ENCODE peak calls at places on chromosomes 16 and 17, in nine cellular contexts. One of them, this sample, is unnamed.

GRCh38 chr17:56808503-56808902 is 25.2 kb downstream of the C17orf67 start:
- DNase-seq in activated naive CD8-positive, alpha-beta T cell treated with anti-CD3 and anti-CD28 coated beads for 36 hours: no peak
- DNase-seq in cardiac muscle cell: no peak
- DNase-seq in cardiac fibroblast: no peak
- DNase-seq in SK-N-DZ: no peak
- DNase-seq in type B pancreatic cell: no peak
- DNase-seq in ELF-1: no peak
- DNase-seq in NT2/D1: no peak
- DNase-seq in CD8-positive, alpha-beta T cell: no peak
- DNase-seq in this sample: no peak

GRCh38 chr16:1070084-1070987 is 2.2 kb upstream of the SSTR5 start:
- DNase-seq in activated naive CD8-positive, alpha-beta T cell treated with anti-CD3 and anti-CD28 coated beads for 36 hours: no peak
- DNase-seq in cardiac fibroblast: no peak
- DNase-seq in cardiac muscle cell: no peak
- DNase-seq in NT2/D1: no peak
- DNase-seq in CD8-positive, alpha-beta T cell: no peak
- DNase-seq in SK-N-DZ: no peak
- DNase-seq in type B pancreatic cell: no peak
- DNase-seq in ELF-1: no peak
- DNase-seq in this sample: no peak

GRCh38 chr17:29394761-29395160 is 4.6 kb downstream of the TAOK1 start:
- DNase-seq in activated naive CD8-positive, alpha-beta T cell treated with anti-CD3 and anti-CD28 coated beads for 36 hours: no peak
- DNase-seq in CD8-positive, alpha-beta T cell: no peak
- DNase-seq in cardiac fibroblast: no peak
- DNase-seq in type B pancreatic cell: no peak
- DNase-seq in SK-N-DZ: no peak
- DNase-seq in NT2/D1: no peak
- DNase-seq in ELF-1: no peak
- DNase-seq in cardiac muscle cell: no peak
- DNase-seq in this sample: no peak

GRCh38 chr17:50956750-50957523 is 90.8 kb upstream of the TOB1 start:
- DNase-seq in cardiac fibroblast: peak; percentile 67
- DNase-seq in ELF-1: peak; percentile 91
- DNase-seq in CD8-positive, alpha-beta T cell: peak; percentile 71
- DNase-seq in cardiac muscle cell: peak; percentile 79
- DNase-seq in SK-N-DZ: peak; percentile 70
- DNase-seq in NT2/D1: peak; percentile 33
- DNase-seq in type B pancreatic cell: no peak
- DNase-seq in activated naive CD8-positive, alpha-beta T cell treated with anti-CD3 and anti-CD28 coated beads for 36 hours: peak; percentile 60
- DNase-seq in this sample: peak; percentile 50

GRCh38 chr16:31344712-31345111 is 10.3 kb upstream of the ITGAX start:
- DNase-seq in cardiac fibroblast: no peak
- DNase-seq in ELF-1: no peak
- DNase-seq in NT2/D1: no peak
- DNase-seq in SK-N-DZ: no peak
- DNase-seq in CD8-positive, alpha-beta T cell: no peak
- DNase-seq in activated naive CD8-positive, alpha-beta T cell treated with anti-CD3 and anti-CD28 coated beads for 36 hours: no peak
- DNase-seq in type B pancreatic cell: no peak
- DNase-seq in cardiac muscle cell: no peak
- DNase-seq in this sample: no peak

GRCh38 chr17:45852535-45853297 is 8.0 kb downstream of the SPPL2C start:
- DNase-seq in cardiac muscle cell: peak; percentile 78
- DNase-seq in SK-N-DZ: peak; percentile 64
- DNase-seq in CD8-positive, alpha-beta T cell: peak; percentile 61
- DNase-seq in NT2/D1: peak; percentile 28
- DNase-seq in ELF-1: peak; percentile 51
- DNase-seq in cardiac fibroblast: peak; percentile 68
- DNase-seq in activated naive CD8-positive, alpha-beta T cell treated with anti-CD3 and anti-CD28 coated beads for 36 hours: peak; percentile 48
- DNase-seq in type B pancreatic cell: no peak
- DNase-seq in this sample: no peak

GRCh38 chr17:40124279-40125141 is 2.7 kb downstream of the MSL1 start:
- DNase-seq in cardiac fibroblast: peak; percentile 57
- DNase-seq in SK-N-DZ: no peak
- DNase-seq in cardiac muscle cell: peak; percentile 35
- DNase-seq in NT2/D1: no peak
- DNase-seq in activated naive CD8-positive, alpha-beta T cell treated with anti-CD3 and anti-CD28 coated beads for 36 hours: no peak
- DNase-seq in ELF-1: no peak
- DNase-seq in CD8-positive, alpha-beta T cell: no peak
- DNase-seq in type B pancreatic cell: no peak
- DNase-seq in this sample: no peak

GRCh38 chr17:65485388-65486299 is 75.8 kb downstream of the AXIN2 start:
- DNase-seq in ELF-1: no peak
- DNase-seq in cardiac fibroblast: peak; percentile 85
- DNase-seq in type B pancreatic cell: no peak
- DNase-seq in NT2/D1: no peak
- DNase-seq in activated naive CD8-positive, alpha-beta T cell treated with anti-CD3 and anti-CD28 coated beads for 36 hours: no peak
- DNase-seq in SK-N-DZ: no peak
- DNase-seq in CD8-positive, alpha-beta T cell: no peak
- DNase-seq in cardiac muscle cell: no peak
- DNase-seq in this sample: no peak

GRCh38 chr16:89265647-89266046 is 48.1 kb downstream of the ZNF778 start:
- DNase-seq in NT2/D1: no peak
- DNase-seq in activated naive CD8-positive, alpha-beta T cell treated with anti-CD3 and anti-CD28 coated beads for 36 hours: no peak
- DNase-seq in type B pancreatic cell: no peak
- DNase-seq in CD8-positive, alpha-beta T cell: no peak
- DNase-seq in cardiac fibroblast: no peak
- DNase-seq in SK-N-DZ: no peak
- DNase-seq in ELF-1: no peak
- DNase-seq in cardiac muscle cell: no peak
- DNase-seq in this sample: no peak

GRCh38 chr16:82830944-82831343 is 204.2 kb downstream of the CDH13 start:
- DNase-seq in cardiac fibroblast: no peak
- DNase-seq in cardiac muscle cell: no peak
- DNase-seq in CD8-positive, alpha-beta T cell: no peak
- DNase-seq in SK-N-DZ: no peak
- DNase-seq in type B pancreatic cell: no peak
- DNase-seq in activated naive CD8-positive, alpha-beta T cell treated with anti-CD3 and anti-CD28 coated beads for 36 hours: no peak
- DNase-seq in ELF-1: no peak
- DNase-seq in NT2/D1: no peak
- DNase-seq in this sample: no peak

GRCh38 chr17:61002316-61002736 is 324.7 kb downstream of the BCAS3 start:
- DNase-seq in NT2/D1: peak; percentile 1
- DNase-seq in cardiac muscle cell: peak; percentile 55
- DNase-seq in SK-N-DZ: peak; percentile 72
- DNase-seq in type B pancreatic cell: no peak
- DNase-seq in activated naive CD8-positive, alpha-beta T cell treated with anti-CD3 and anti-CD28 coated beads for 36 hours: no peak
- DNase-seq in CD8-positive, alpha-beta T cell: no peak
- DNase-seq in ELF-1: no peak
- DNase-seq in cardiac fibroblast: peak; percentile 86
- DNase-seq in this sample: no peak

GRCh38 chr17:39800540-39800939 is 62.8 kb downstream of the GRB7 start:
- DNase-seq in CD8-positive, alpha-beta T cell: peak; percentile 55
- DNase-seq in SK-N-DZ: no peak
- DNase-seq in type B pancreatic cell: no peak
- DNase-seq in activated naive CD8-positive, alpha-beta T cell treated with anti-CD3 and anti-CD28 coated beads for 36 hours: peak; percentile 57
- DNase-seq in cardiac fibroblast: peak; percentile 28
- DNase-seq in ELF-1: no peak
- DNase-seq in cardiac muscle cell: no peak
- DNase-seq in NT2/D1: no peak
- DNase-seq in this sample: peak; percentile 51

This sample was measured in T-helper 1 cell.